ENCODE peak calls at places on chromosomes 1 and 21, in nine cellular contexts. One of them, this sample, is unnamed.

GRCh38 chr1:245389878-245390277 is 235.1 kb downstream of the KIF26B start:
- DNase-seq in RPMI7951: no peak
- DNase-seq in cardiac fibroblast: no peak
- DNase-seq in progenitor cell of endocrine pancreas: no peak
- DNase-seq in NCI-H1105: no peak
- DNase-seq in stimulated activated CD4-positive, alpha-beta T cell treated with anti-CD3 and anti-CD28 coated beads, Interleukin-12 subunit alpha, Interleukin-12 subunit beta, amount 100 ng/mL, for 48 hours: no peak
- DNase-seq in activated CD4-positive, alpha-beta T cell treated with anti-CD3 and anti-CD28 coated beads for 48 hours: no peak
- DNase-seq in right lobe of liver: no peak
- DNase-seq in activated T-cell treated with anti-CD3 and anti-CD28 coated beads for 24 hours: no peak
- DNase-seq in this sample: no peak

GRCh38 chr1:20336105-20336605 is 45.5 kb downstream of the VWA5B1 start:
- DNase-seq in activated CD4-positive, alpha-beta T cell treated with anti-CD3 and anti-CD28 coated beads for 48 hours: no peak
- DNase-seq in progenitor cell of endocrine pancreas: no peak
- DNase-seq in cardiac fibroblast: no peak
- DNase-seq in stimulated activated CD4-positive, alpha-beta T cell treated with anti-CD3 and anti-CD28 coated beads, Interleukin-12 subunit alpha, Interleukin-12 subunit beta, amount 100 ng/mL, for 48 hours: no peak
- DNase-seq in NCI-H1105: no peak
- DNase-seq in RPMI7951: no peak
- DNase-seq in activated T-cell treated with anti-CD3 and anti-CD28 coated beads for 24 hours: no peak
- DNase-seq in right lobe of liver: no peak
- DNase-seq in this sample: no peak

GRCh38 chr1:5375437-5375836 is 616.8 kb downstream of the NPHP4 start:
- DNase-seq in NCI-H1105: no peak
- DNase-seq in right lobe of liver: no peak
- DNase-seq in activated T-cell treated with anti-CD3 and anti-CD28 coated beads for 24 hours: no peak
- DNase-seq in activated CD4-positive, alpha-beta T cell treated with anti-CD3 and anti-CD28 coated beads for 48 hours: no peak
- DNase-seq in RPMI7951: no peak
- DNase-seq in stimulated activated CD4-positive, alpha-beta T cell treated with anti-CD3 and anti-CD28 coated beads, Interleukin-12 subunit alpha, Interleukin-12 subunit beta, amount 100 ng/mL, for 48 hours: no peak
- DNase-seq in cardiac fibroblast: no peak
- DNase-seq in progenitor cell of endocrine pancreas: no peak
- DNase-seq in this sample: no peak

GRCh38 chr1:103441342-103441741 is 84.2 kb upstream of the RNPC3 start:
- DNase-seq in progenitor cell of endocrine pancreas: no peak
- DNase-seq in right lobe of liver: no peak
- DNase-seq in NCI-H1105: no peak
- DNase-seq in stimulated activated CD4-positive, alpha-beta T cell treated with anti-CD3 and anti-CD28 coated beads, Interleukin-12 subunit alpha, Interleukin-12 subunit beta, amount 100 ng/mL, for 48 hours: no peak
- DNase-seq in RPMI7951: no peak
- DNase-seq in activated CD4-positive, alpha-beta T cell treated with anti-CD3 and anti-CD28 coated beads for 48 hours: no peak
- DNase-seq in activated T-cell treated with anti-CD3 and anti-CD28 coated beads for 24 hours: no peak
- DNase-seq in cardiac fibroblast: no peak
- DNase-seq in this sample: no peak

GRCh38 chr1:174988986-174989385 is 10.8 kb upstream of the CACYBP start:
- DNase-seq in right lobe of liver: no peak
- DNase-seq in stimulated activated CD4-positive, alpha-beta T cell treated with anti-CD3 and anti-CD28 coated beads, Interleukin-12 subunit alpha, Interleukin-12 subunit beta, amount 100 ng/mL, for 48 hours: no peak
- DNase-seq in NCI-H1105: no peak
- DNase-seq in RPMI7951: no peak
- DNase-seq in progenitor cell of endocrine pancreas: no peak
- DNase-seq in activated T-cell treated with anti-CD3 and anti-CD28 coated beads for 24 hours: no peak
- DNase-seq in activated CD4-positive, alpha-beta T cell treated with anti-CD3 and anti-CD28 coated beads for 48 hours: no peak
- DNase-seq in cardiac fibroblast: no peak
- DNase-seq in this sample: no peak

GRCh38 chr21:44350773-44351481 is 2.5 kb upstream of the TRPM2 start:
- DNase-seq in NCI-H1105: no peak
- DNase-seq in right lobe of liver: no peak
- DNase-seq in activated T-cell treated with anti-CD3 and anti-CD28 coated beads for 24 hours: no peak
- DNase-seq in activated CD4-positive, alpha-beta T cell treated with anti-CD3 and anti-CD28 coated beads for 48 hours: no peak
- DNase-seq in RPMI7951: no peak
- DNase-seq in cardiac fibroblast: no peak
- DNase-seq in stimulated activated CD4-positive, alpha-beta T cell treated with anti-CD3 and anti-CD28 coated beads, Interleukin-12 subunit alpha, Interleukin-12 subunit beta, amount 100 ng/mL, for 48 hours: no peak
- DNase-seq in progenitor cell of endocrine pancreas: no peak
- DNase-seq in this sample: no peak

GRCh38 chr1:158045639-158046038 is 52.2 kb downstream of the KIRREL1 start:
- DNase-seq in activated CD4-positive, alpha-beta T cell treated with anti-CD3 and anti-CD28 coated beads for 48 hours: no peak
- DNase-seq in right lobe of liver: no peak
- DNase-seq in NCI-H1105: no peak
- DNase-seq in cardiac fibroblast: peak; percentile 90
- DNase-seq in RPMI7951: peak; percentile 67
- DNase-seq in progenitor cell of endocrine pancreas: no peak
- DNase-seq in activated T-cell treated with anti-CD3 and anti-CD28 coated beads for 24 hours: no peak
- DNase-seq in stimulated activated CD4-positive, alpha-beta T cell treated with anti-CD3 and anti-CD28 coated beads, Interleukin-12 subunit alpha, Interleukin-12 subunit beta, amount 100 ng/mL, for 48 hours: no peak
- DNase-seq in this sample: no peak

GRCh38 chr1:25906644-25907300 is 553 bp upstream of the STMN1 start:
- DNase-seq in cardiac fibroblast: no peak
- DNase-seq in progenitor cell of endocrine pancreas: peak; percentile 33
- DNase-seq in activated CD4-positive, alpha-beta T cell treated with anti-CD3 and anti-CD28 coated beads for 48 hours: peak; percentile 40
- DNase-seq in RPMI7951: no peak
- DNase-seq in right lobe of liver: no peak
- DNase-seq in NCI-H1105: peak; percentile 72
- DNase-seq in activated T-cell treated with anti-CD3 and anti-CD28 coated beads for 24 hours: no peak
- DNase-seq in stimulated activated CD4-positive, alpha-beta T cell treated with anti-CD3 and anti-CD28 coated beads, Interleukin-12 subunit alpha, Interleukin-12 subunit beta, amount 100 ng/mL, for 48 hours: no peak
- DNase-seq in this sample: no peak

GRCh38 chr1:196608401-196609113 is at the start of gene KCNT2:
- DNase-seq in cardiac fibroblast: peak; percentile 78
- DNase-seq in stimulated activated CD4-positive, alpha-beta T cell treated with anti-CD3 and anti-CD28 coated beads, Interleukin-12 subunit alpha, Interleukin-12 subunit beta, amount 100 ng/mL, for 48 hours: no peak
- DNase-seq in activated T-cell treated with anti-CD3 and anti-CD28 coated beads for 24 hours: no peak
- DNase-seq in RPMI7951: peak; percentile 20
- DNase-seq in progenitor cell of endocrine pancreas: peak; percentile 83
- DNase-seq in activated CD4-positive, alpha-beta T cell treated with anti-CD3 and anti-CD28 coated beads for 48 hours: peak; percentile 2
- DNase-seq in right lobe of liver: peak; percentile 83
- DNase-seq in NCI-H1105: peak; percentile 92
- DNase-seq in this sample: no peak

GRCh38 chr1:207981976-207982375 is 71.1 kb upstream of the CD34 start:
- DNase-seq in right lobe of liver: no peak
- DNase-seq in NCI-H1105: no peak
- DNase-seq in cardiac fibroblast: no peak
- DNase-seq in activated CD4-positive, alpha-beta T cell treated with anti-CD3 and anti-CD28 coated beads for 48 hours: peak; percentile 18
- DNase-seq in progenitor cell of endocrine pancreas: no peak
- DNase-seq in activated T-cell treated with anti-CD3 and anti-CD28 coated beads for 24 hours: no peak
- DNase-seq in RPMI7951: peak; percentile 28
- DNase-seq in stimulated activated CD4-positive, alpha-beta T cell treated with anti-CD3 and anti-CD28 coated beads, Interleukin-12 subunit alpha, Interleukin-12 subunit beta, amount 100 ng/mL, for 48 hours: no peak
- DNase-seq in this sample: no peak

GRCh38 chr1:167082511-167083027 is 7.6 kb downstream of the GPA33 start:
- DNase-seq in stimulated activated CD4-positive, alpha-beta T cell treated with anti-CD3 and anti-CD28 coated beads, Interleukin-12 subunit alpha, Interleukin-12 subunit beta, amount 100 ng/mL, for 48 hours: no peak
- DNase-seq in activated T-cell treated with anti-CD3 and anti-CD28 coated beads for 24 hours: no peak
- DNase-seq in progenitor cell of endocrine pancreas: no peak
- DNase-seq in RPMI7951: peak; percentile 48
- DNase-seq in cardiac fibroblast: no peak
- DNase-seq in right lobe of liver: no peak
- DNase-seq in NCI-H1105: no peak
- DNase-seq in activated CD4-positive, alpha-beta T cell treated with anti-CD3 and anti-CD28 coated beads for 48 hours: no peak
- DNase-seq in this sample: no peak

GRCh38 chr1:101444873-101445618 is 208.2 kb downstream of the S1PR1 start:
- DNase-seq in activated T-cell treated with anti-CD3 and anti-CD28 coated beads for 24 hours: no peak
- DNase-seq in right lobe of liver: no peak
- DNase-seq in RPMI7951: no peak
- DNase-seq in NCI-H1105: no peak
- DNase-seq in activated CD4-positive, alpha-beta T cell treated with anti-CD3 and anti-CD28 coated beads for 48 hours: no peak
- DNase-seq in progenitor cell of endocrine pancreas: no peak
- DNase-seq in stimulated activated CD4-positive, alpha-beta T cell treated with anti-CD3 and anti-CD28 coated beads, Interleukin-12 subunit alpha, Interleukin-12 subunit beta, amount 100 ng/mL, for 48 hours: no peak
- DNase-seq in cardiac fibroblast: no peak
- DNase-seq in this sample: no peak

GRCh38 chr1:16078925-16079656 is 5.6 kb upstream of the FAM131C start:
- DNase-seq in stimulated activated CD4-positive, alpha-beta T cell treated with anti-CD3 and anti-CD28 coated beads, Interleukin-12 subunit alpha, Interleukin-12 subunit beta, amount 100 ng/mL, for 48 hours: peak; percentile 54
- DNase-seq in RPMI7951: peak; percentile 73
- DNase-seq in NCI-H1105: peak; percentile 63
- DNase-seq in activated CD4-positive, alpha-beta T cell treated with anti-CD3 and anti-CD28 coated beads for 48 hours: peak; percentile 85
- DNase-seq in cardiac fibroblast: peak; percentile 81
- DNase-seq in activated T-cell treated with anti-CD3 and anti-CD28 coated beads for 24 hours: peak; percentile 67
- DNase-seq in progenitor cell of endocrine pancreas: peak; percentile 76
- DNase-seq in right lobe of liver: peak; percentile 74
- DNase-seq in this sample: peak; percentile 35

GRCh38 chr1:157505481-157506272 is 46.6 kb downstream of the FCRL5 start:
- DNase-seq in stimulated activated CD4-positive, alpha-beta T cell treated with anti-CD3 and anti-CD28 coated beads, Interleukin-12 subunit alpha, Interleukin-12 subunit beta, amount 100 ng/mL, for 48 hours: no peak
- DNase-seq in RPMI7951: peak; percentile 54
- DNase-seq in activated CD4-positive, alpha-beta T cell treated with anti-CD3 and anti-CD28 coated beads for 48 hours: peak; percentile 52
- DNase-seq in activated T-cell treated with anti-CD3 and anti-CD28 coated beads for 24 hours: peak; percentile 9
- DNase-seq in cardiac fibroblast: peak; percentile 54
- DNase-seq in NCI-H1105: peak; percentile 46
- DNase-seq in right lobe of liver: peak; percentile 50
- DNase-seq in progenitor cell of endocrine pancreas: peak; percentile 47
- DNase-seq in this sample: peak; percentile 36